ENCODE peak calls at places on chromosomes 12 and 14, in eight cellular contexts. S is CD8-positive, alpha-beta T cell; Q is activated B cell treated with CpG ODN at 0.5 μM for 24 hours; H is omental fat pad; D is pancreas; I is mucosa of descending colon; U is A549; Y is endothelial cell. L is an unnamed sample.

GRCh38 chr14:92421756-92422155 is 91.8 kb upstream of the RIN3 start:
- DNase-seq in S (no peak), Q (no peak), H (no peak), D (no peak), I (no peak), U (no peak), Y (no peak), L (no peak)

GRCh38 chr14:99757331-99758070 is 35.7 kb upstream of the EML1 start:
- DNase-seq in S (no peak), Q (no peak), H (no peak), D (no peak), I (no peak), U (peak), Y (no peak), L (no peak)

GRCh38 chr14:20970647-20970982 is 15.3 kb downstream of the RNASE2 start:
- DNase-seq in S (no peak), Q (no peak), H (no peak), D (no peak), I (no peak), U (no peak), Y (no peak), L (no peak)

GRCh38 chr14:102046337-102047278 is 40.2 kb downstream of the HSP90AA1 start:
- DNase-seq in S (no peak), Q (no peak), H (no peak), D (peak), I (peak), U (peak), Y (peak), L (peak)

GRCh38 chr14:56417173-56417572 is 162.4 kb upstream of the TMEM260 start:
- DNase-seq in S (no peak), Q (no peak), H (no peak), D (no peak), I (no peak), U (no peak), Y (no peak), L (no peak)

GRCh38 chr12:34398706-34399630 is 376.7 kb downstream of the ALG10 start:
- DNase-seq in S (no peak), Q (peak), H (peak), D (peak), I (no peak), U (no peak), Y (peak), L (no peak)

GRCh38 chr12:16955083-16955657 is 349.2 kb upstream of the LMO3 start:
- DNase-seq in S (no peak), Q (no peak), H (no peak), D (no peak), I (no peak), U (peak), Y (no peak), L (no peak)

GRCh38 chr12:71054551-71054950 is 103.2 kb downstream of the TSPAN8 start:
- DNase-seq in S (no peak), Q (no peak), H (no peak), D (no peak), I (no peak), U (no peak), Y (no peak), L (no peak)

GRCh38 chr14:37048666-37049071 is 123.7 kb downstream of the SLC25A21 start:
- DNase-seq in S (no peak), Q (no peak), H (no peak), D (no peak), I (no peak), U (no peak), Y (no peak), L (no peak)

GRCh38 chr14:29627141-29627540 is 300.5 kb downstream of the PRKD1 start:
- DNase-seq in S (no peak), Q (no peak), H (no peak), D (no peak), I (no peak), U (no peak), Y (no peak), L (no peak)

GRCh38 chr12:25615119-25615518 is 62.0 kb upstream of the LMNTD1 start:
- DNase-seq in S (no peak), Q (no peak), H (no peak), D (no peak), I (no peak), U (peak), Y (no peak), L (no peak)

GRCh38 chr14:36973806-36974442 is 198.5 kb downstream of the SLC25A21 start:
- DNase-seq in S (no peak), Q (no peak), H (no peak), D (no peak), I (no peak), U (peak), Y (no peak), L (no peak)

GRCh38 chr12:116145451-116145850 is 132.0 kb downstream of the MED13L start:
- DNase-seq in S (no peak), Q (no peak), H (no peak), D (no peak), I (no peak), U (no peak), Y (no peak), L (no peak)

GRCh38 chr14:104681689-104682074 is 7.7 kb upstream of the INF2 start:
- DNase-seq in S (no peak), Q (no peak), H (no peak), D (peak), I (peak), U (peak), Y (peak), L (peak)

GRCh38 chr12:9625019-9625418 is 17.3 kb upstream of the KLRB1 start:
- DNase-seq in S (no peak), Q (no peak), H (no peak), D (no peak), I (no peak), U (no peak), Y (no peak), L (no peak)

GRCh38 chr14:57486767-57487379 is 6.8 kb downstream of the CCDC198 start:
- DNase-seq in S (no peak), Q (no peak), H (no peak), D (no peak), I (peak), U (peak), Y (no peak), L (peak)

GRCh38 chr14:59870277-59871165 is at the start of gene RTN1:
- DNase-seq in S (no peak), Q (no peak), H (no peak), D (peak), I (peak), U (peak), Y (peak), L (peak)

GRCh38 chr12:288687-289086 is 26.1 kb upstream of the SLC6A13 start:
- DNase-seq in S (no peak), Q (no peak), H (no peak), D (no peak), I (no peak), U (peak), Y (no peak), L (no peak)

GRCh38 chr14:71339650-71340415 is 432.6 kb downstream of the PCNX1 start:
- DNase-seq in S (no peak), Q (no peak), H (no peak), D (no peak), I (peak), U (no peak), Y (no peak), L (no peak)

GRCh38 chr14:105411017-105411941 is 8.3 kb upstream of the MTA1 start:
- DNase-seq in S (no peak), Q (peak), H (no peak), D (no peak), I (no peak), U (no peak), Y (no peak), L (peak)

GRCh38 chr14:86404425-86404824 is 874.5 kb downstream of the FLRT2 start:
- DNase-seq in S (no peak), Q (no peak), H (no peak), D (no peak), I (no peak), U (peak), Y (no peak), L (no peak)

GRCh38 chr12:124837958-124838803 is 25.5 kb downstream of the SCARB1 start:
- DNase-seq in S (no peak), Q (no peak), H (peak), D (peak), I (peak), U (peak), Y (no peak), L (no peak)

GRCh38 chr14:90839024-90839888 is 23.0 kb upstream of the TTC7B start:
- DNase-seq in S (no peak), Q (no peak), H (no peak), D (no peak), I (peak), U (no peak), Y (no peak), L (no peak)

GRCh38 chr12:47754126-47754525 is 4.6 kb downstream of the RAPGEF3 start:
- DNase-seq in S (no peak), Q (no peak), H (no peak), D (no peak), I (no peak), U (no peak), Y (no peak), L (no peak)

GRCh38 chr14:97413991-97414717 is 617.0 kb downstream of the VRK1 start:
- DNase-seq in S (no peak), Q (no peak), H (no peak), D (no peak), I (no peak), U (no peak), Y (no peak), L (no peak)

GRCh38 chr12:51521554-51522276 is 69.3 kb upstream of the SCN8A start:
- DNase-seq in S (no peak), Q (no peak), H (no peak), D (no peak), I (no peak), U (no peak), Y (no peak), L (no peak)
- TF ChIP-seq CTCF in S (no peak), Q (no peak), H (no peak), D (no peak), I (no peak), U (peak), Y (no peak), L (peak)

GRCh38 chr14:63438065-63438757 is 105.0 kb downstream of the PPP2R5E start:
- DNase-seq in S (no peak), Q (no peak), H (peak), D (peak), I (peak), U (peak), Y (no peak), L (peak)
- TF ChIP-seq CTCF in S (peak), Q (no peak), H (no peak), D (no peak), I (no peak), U (peak), Y (no peak), L (no peak)

GRCh38 chr12:103586132-103586531 is 941 bp upstream of the STAB2 start:
- DNase-seq in S (no peak), Q (no peak), H (no peak), D (no peak), I (no peak), U (no peak), Y (no peak), L (no peak)
- TF ChIP-seq CTCF in S (no peak), Q (no peak), H (no peak), D (no peak), I (no peak), U (peak), Y (no peak), L (no peak)

DNA sequence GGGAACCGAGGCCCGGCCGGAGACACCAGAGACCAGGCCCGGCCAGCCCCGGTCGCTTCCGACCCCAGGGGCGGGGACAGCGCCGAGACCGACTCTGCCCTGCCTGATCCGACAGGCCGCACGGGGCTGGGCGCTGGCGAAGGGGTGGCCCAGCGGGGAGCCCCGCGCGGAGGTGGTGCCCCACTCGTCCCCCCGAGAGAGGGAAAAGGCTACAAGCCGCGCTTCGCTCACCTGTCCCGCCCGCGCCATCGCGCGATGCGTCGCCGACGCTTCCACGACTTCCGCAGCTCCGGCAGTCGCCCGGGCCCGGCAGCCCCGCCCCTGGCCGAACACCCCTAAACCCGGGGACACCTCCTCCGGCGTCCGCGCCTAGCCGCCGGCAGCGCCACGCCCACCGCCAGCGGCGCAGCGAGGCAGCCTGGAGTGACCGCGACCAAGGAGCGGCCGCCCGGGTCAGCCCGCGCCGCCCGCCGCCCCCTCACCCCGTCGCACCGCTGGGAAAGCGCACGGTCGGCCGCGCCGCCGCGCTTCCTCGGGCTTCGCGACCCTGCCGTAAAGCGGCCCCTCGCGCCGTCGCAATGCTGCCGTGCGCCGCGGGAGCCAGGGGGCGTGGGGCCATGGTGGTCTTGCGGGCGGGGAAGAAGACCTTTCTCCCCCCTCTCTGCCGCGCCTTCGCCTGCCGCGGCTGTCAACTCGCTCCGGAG is at the start of the genes BAG5 and COA8:
- DNase-seq in S (peak), Q (peak), H (no peak), D (peak), I (peak), U (peak), Y (peak), L (peak)
- TF ChIP-seq CTCF in S (no peak), Q (no peak), H (no peak), D (no peak), I (no peak), U (no peak), Y (no peak), L (no peak)

DNA sequence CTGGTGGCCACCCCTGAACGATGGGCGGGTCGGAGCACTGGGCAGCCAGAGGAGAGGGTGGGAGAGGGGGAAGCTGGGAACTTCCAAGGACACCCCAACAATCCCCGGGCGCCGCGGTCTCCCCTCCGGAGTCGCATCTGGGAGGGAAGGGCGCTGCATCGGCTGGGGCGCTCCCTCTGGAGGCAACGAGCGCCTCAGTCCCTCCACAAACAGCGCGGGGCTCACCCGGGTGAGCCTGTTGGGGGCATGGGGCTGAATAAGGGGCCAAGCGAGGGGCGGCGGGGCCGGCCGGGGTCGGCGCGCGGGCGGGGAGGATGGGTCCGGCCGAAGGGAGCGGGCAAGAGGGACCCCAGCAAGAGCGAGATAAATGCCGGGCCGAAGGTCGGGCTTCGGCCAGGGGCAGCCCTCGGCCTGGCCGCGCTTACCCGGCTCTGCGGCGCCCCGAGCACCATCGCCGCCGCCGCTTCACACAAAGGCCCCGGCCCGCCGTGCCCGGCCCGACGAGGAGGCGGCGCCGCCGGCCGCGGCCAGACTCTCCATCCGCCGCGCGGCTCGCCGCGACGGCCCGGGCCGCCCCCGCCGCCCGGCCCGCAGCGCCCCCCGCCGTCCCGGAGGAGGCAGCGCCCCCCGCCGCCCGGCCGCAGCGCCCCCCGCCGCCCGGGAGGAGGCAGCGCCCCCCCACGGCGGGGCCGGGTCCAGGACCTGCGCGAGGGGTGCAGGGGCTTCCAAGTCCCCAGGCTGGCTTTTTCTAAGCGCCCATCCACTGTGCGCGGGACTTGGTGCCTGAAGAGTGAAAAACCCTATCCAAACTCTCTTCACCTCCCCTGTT is at the start of gene ZBTB39:
- DNase-seq in S (peak), Q (peak), H (no peak), D (peak), I (peak), U (peak), Y (peak), L (peak)
- TF ChIP-seq CTCF in S (peak), Q (no peak), H (no peak), D (peak), I (peak), U (peak), Y (peak), L (peak)

GRCh38 chr12:29640589-29641345 is 143.0 kb downstream of the TMTC1 start:
- DNase-seq in S (no peak), Q (no peak), H (peak), D (no peak), I (no peak), U (peak), Y (no peak), L (peak)
- TF ChIP-seq CTCF in S (no peak), Q (no peak), H (no peak), D (no peak), I (no peak), U (no peak), Y (no peak), L (no peak)

GRCh38 chr12:1532796-1533195 is 61.6 kb downstream of the FBXL14 start:
- DNase-seq in S (no peak), Q (no peak), H (no peak), D (no peak), I (no peak), U (no peak), Y (no peak), L (no peak)

GRCh38 chr12:1533602-1534304 is 60.6 kb downstream of the FBXL14 start:
- DNase-seq in S (peak), Q (peak), H (no peak), D (no peak), I (no peak), U (no peak), Y (no peak), L (no peak)

GRCh38 chr12:1532367-1532752 is 62.0 kb downstream of the FBXL14 start:
- DNase-seq in S (no peak), Q (no peak), H (no peak), D (no peak), I (no peak), U (no peak), Y (no peak), L (no peak)

GRCh38 chr12:1531654-1532366 is 62.6 kb downstream of the FBXL14 start:
- DNase-seq in S (no peak), Q (no peak), H (no peak), D (no peak), I (no peak), U (no peak), Y (no peak), L (no peak)

DNA sequence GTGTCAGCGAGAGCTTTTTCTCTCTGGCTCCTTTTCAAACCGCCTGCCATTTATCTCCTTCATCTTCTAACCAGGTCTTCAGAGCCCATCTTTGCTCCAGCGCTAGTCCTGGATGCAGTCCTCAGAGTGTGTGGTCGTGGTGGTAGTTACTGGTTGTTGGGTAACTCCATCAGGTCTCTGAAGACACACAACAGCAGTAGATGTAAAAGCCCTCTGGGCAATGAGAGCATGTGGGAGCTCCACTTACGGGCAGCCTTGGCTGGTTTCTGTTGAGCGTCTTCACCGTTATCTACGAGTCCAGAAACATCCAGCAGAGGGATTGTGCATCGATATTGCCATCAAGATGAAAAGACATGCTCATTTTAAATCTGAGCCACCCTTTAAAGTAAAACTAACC is 61.2 kb downstream of the FBXL14 start:
- DNase-seq in S (no peak), Q (no peak), H (no peak), D (no peak), I (no peak), U (no peak), Y (no peak), L (no peak)
- TF ChIP-seq CTCF in S (no peak), Q (no peak), H (no peak), D (no peak), I (no peak), U (no peak), Y (no peak), L (no peak)

GRCh38 chr14:49767473-49768300 is at the start of gene KLHDC2:
- DNase-seq in S (peak), Q (peak), H (peak), D (peak), I (peak), U (peak), Y (peak), L (peak)
- TF ChIP-seq CTCF in S (peak), Q (no peak), H (no peak), D (peak), I (no peak), U (peak), Y (no peak), L (peak)

L was measured in WERI-Rb-1.